ENCODE peak calls at places on chromosomes 2 and 18, in five cellular contexts. O is NCI-H510A treated with DMSO at 0.1 percent for 48 hours, H is Calu3, Z is H9, Q is hypothalamus. U is an unnamed sample.

GRCh38 chr2:165675551-165675968 is 118.5 kb downstream of the GALNT3 start:
- DNase-seq in O (no peak), H (peak), Z (no peak), Q (no peak), U (no peak)

GRCh38 chr2:177724398-177725287 is 332.1 kb downstream of the AGPS start:
- DNase-seq in O (peak), H (peak), Z (peak), Q (peak), U (peak)

GRCh38 chr2:231780123-231780908 is 766 bp downstream of the PDE6D start:
- DNase-seq in O (peak), H (peak), Z (peak), Q (no peak), U (peak)

GRCh38 chr2:127143851-127144782 is 37.2 kb upstream of the BIN1 start:
- DNase-seq in O (no peak), H (no peak), Z (no peak), Q (peak), U (peak)

GRCh38 chr18:12409466-12409865 is 1.7 kb downstream of the PRELID3A start:
- DNase-seq in O (peak), H (no peak), Z (no peak), Q (no peak), U (peak)

GRCh38 chr18:36636237-36636792 is 192.5 kb downstream of the TPGS2 start:
- DNase-seq in O (no peak), H (no peak), Z (no peak), Q (no peak), U (no peak)

GRCh38 chr2:59920961-59921360 is 632.5 kb downstream of the BCL11A start:
- DNase-seq in O (no peak), H (no peak), Z (no peak), Q (no peak), U (peak)

GRCh38 chr2:12759248-12759647 is 42.5 kb downstream of the TRIB2 start:
- DNase-seq in O (no peak), H (no peak), Z (no peak), Q (no peak), U (no peak)

GRCh38 chr2:73035899-73036778 is 35.4 kb downstream of the SFXN5 start:
- DNase-seq in O (no peak), H (no peak), Z (peak), Q (peak), U (peak)

GRCh38 chr2:232871418-232871834 is 1.4 kb downstream of the SNORC start:
- DNase-seq in O (no peak), H (no peak), Z (no peak), Q (peak), U (peak)

GRCh38 chr18:48656582-48656981 is 117.8 kb downstream of the CTIF start:
- DNase-seq in O (no peak), H (no peak), Z (no peak), Q (no peak), U (no peak)